ENCODE peak calls at places on chromosome 19, in six cellular contexts. G is mesenchymal stem cell, X is H1, L is H9, Q is neuronal stem cell, A is trophoblast cell. Z is an unnamed sample.

GRCh38 chr19:741506-742131 is 9.3 kb upstream of the MISP start:
- DNase-seq in G (no peak), X (no peak), L (peak; percentile 65), Q (no peak), A (peak; percentile 13), Z (no peak)

GRCh38 chr19:40090256-40091204 is at the start of gene ZNF780A:
- DNase-seq in G (peak; percentile 84), X (peak; percentile 88), L (peak; percentile 89), Q (peak; percentile 58), A (peak; percentile 62), Z (peak; percentile 47)

GRCh38 chr19:29491995-29492577 is 33.7 kb upstream of the VSTM2B start:
- DNase-seq in G (no peak), X (peak; percentile 30), L (no peak), Q (no peak), A (no peak), Z (no peak)

GRCh38 chr19:31715249-31715944 is 366.2 kb upstream of the TSHZ3 start:
- DNase-seq in G (peak; percentile 6), X (no peak), L (no peak), Q (no peak), A (no peak), Z (no peak)

GRCh38 chr19:51607920-51608562 is 22.2 kb downstream of the SIGLEC5 start:
- DNase-seq in G (peak; percentile 56), X (peak; percentile 91), L (peak; percentile 81), Q (peak; percentile 30), A (peak; percentile 82), Z (peak; percentile 70)

GRCh38 chr19:14072535-14073231 is at the start of gene MISP3:
- DNase-seq in G (peak; percentile 61), X (no peak), L (no peak), Q (no peak), A (peak; percentile 63), Z (no peak)

GRCh38 chr19:9531933-9532332 is 6.5 kb downstream of the ZNF426 start:
- DNase-seq in G (peak; percentile 9), X (no peak), L (no peak), Q (no peak), A (peak; percentile 39), Z (peak; percentile 45)

GRCh38 chr19:37902668-37903067 is 3.7 kb downstream of the WDR87 start:
- DNase-seq in G (peak; percentile 71), X (peak; percentile 93), L (peak; percentile 85), Q (peak; percentile 78), A (peak; percentile 84), Z (peak; percentile 70)

GRCh38 chr19:28972144-28972543 is 240.8 kb downstream of the UQCRFS1 start:
- DNase-seq in G (no peak), X (no peak), L (no peak), Q (no peak), A (no peak), Z (no peak)

GRCh38 chr19:11070123-11070522 is 19.1 kb upstream of the LDLR start:
- DNase-seq in G (no peak), X (no peak), L (no peak), Q (no peak), A (no peak), Z (no peak)
- H3K14ac ChIP-seq in G (no peak overlapping the region), X (no peak overlapping the region), L (no peak overlapping the region), Q (no peak overlapping the region), A (no peak overlapping the region), Z (no peak overlapping the region)

DNA sequence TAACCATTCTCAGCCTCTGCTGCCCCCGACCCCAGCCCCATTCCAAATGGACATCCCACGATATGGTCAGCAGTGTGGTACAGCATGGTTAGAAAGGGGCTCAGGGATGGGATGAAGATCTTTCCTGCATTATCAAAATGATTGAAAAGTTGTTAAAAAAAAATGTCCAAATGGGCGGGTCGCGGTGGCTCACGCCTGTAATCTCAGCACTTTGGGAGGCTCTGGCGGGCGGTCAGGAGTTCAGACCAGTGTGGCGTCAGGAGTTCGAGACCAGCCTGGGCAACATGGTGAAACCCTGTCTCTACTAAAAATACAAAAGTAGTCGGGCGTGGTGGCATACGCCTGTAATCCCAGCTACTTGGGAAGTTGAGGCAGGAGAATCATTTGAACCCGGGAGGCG is 54.3 kb upstream of the ZNF254 start:
- DNase-seq in G (no peak), X (no peak), L (no peak), Q (no peak), A (no peak), Z (no peak)
- H3K14ac ChIP-seq in G (no peak overlapping the region), X (no peak overlapping the region), L (no peak overlapping the region), Q (no peak overlapping the region), A (no peak overlapping the region), Z (no peak overlapping the region)

DNA sequence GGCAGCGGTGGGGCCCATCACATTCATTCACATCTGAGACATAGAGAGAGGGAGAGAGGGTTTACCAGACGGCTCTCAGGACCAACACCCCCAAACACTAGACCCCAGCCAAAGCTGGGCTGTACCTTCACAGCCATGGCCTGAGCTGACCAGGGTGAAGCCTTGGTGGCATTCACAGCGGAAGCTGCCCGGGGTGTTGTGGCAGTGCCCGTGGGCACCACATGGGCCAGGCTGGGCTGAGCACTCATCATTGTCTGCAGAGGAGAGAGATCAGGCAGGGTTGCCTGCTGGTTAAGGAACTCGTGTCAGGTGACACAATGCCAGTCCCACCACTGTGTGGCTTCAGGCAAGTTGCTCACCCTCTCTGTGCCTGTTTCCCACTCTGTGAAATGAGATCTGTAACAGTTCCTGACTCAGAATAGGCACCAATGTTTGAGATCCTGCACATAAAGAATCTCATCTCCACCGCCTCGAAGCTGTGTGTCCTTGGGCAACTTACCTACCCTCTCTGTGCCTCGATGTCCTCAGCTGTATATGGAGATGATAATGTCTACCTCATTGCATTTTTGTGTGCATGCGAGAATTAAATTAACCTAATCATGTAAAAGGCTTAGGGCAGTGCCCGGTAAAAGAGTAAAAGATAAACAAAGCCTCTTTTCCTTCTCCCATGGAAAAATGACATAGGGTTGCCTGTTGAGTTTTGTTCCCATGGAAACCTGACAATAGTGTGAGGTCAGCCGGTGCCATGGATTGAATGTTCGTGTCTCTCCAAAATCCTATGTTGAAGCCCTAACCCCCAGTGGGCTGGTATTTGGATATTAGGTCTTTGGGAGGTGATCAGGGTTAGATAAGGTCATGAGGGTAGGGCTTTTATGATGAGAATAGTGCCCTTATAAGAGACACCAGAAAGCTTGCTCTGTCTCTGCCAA is 22.9 kb downstream of the CCL25 start:
- DNase-seq in G (peak; percentile 13), X (no peak), L (no peak), Q (no peak), A (peak; percentile 37), Z (no peak)
- H3K14ac ChIP-seq in G (no peak overlapping the region), X (no peak overlapping the region), L (no peak overlapping the region), Q (no peak overlapping the region), A (no peak overlapping the region), Z (no peak overlapping the region)

GRCh38 chr19:16579381-16579780 is 7.2 kb upstream of the SLC35E1 start:
- DNase-seq in G (no peak), X (no peak), L (no peak), Q (no peak), A (no peak), Z (no peak)
- H3K14ac ChIP-seq in G (no peak overlapping the region), X (no peak overlapping the region), L (no peak overlapping the region), Q (no peak overlapping the region), A (no peak overlapping the region), Z (no peak overlapping the region)

GRCh38 chr19:57954996-57955395 is 7.5 kb upstream of the ZNF256 start:
- DNase-seq in G (no peak), X (no peak), L (no peak), Q (no peak), A (no peak), Z (no peak)
- H3K14ac ChIP-seq in G (no peak overlapping the region), X (no peak overlapping the region), L (no peak overlapping the region), Q (no peak overlapping the region), A (no peak overlapping the region), Z (no peak overlapping the region)

GRCh38 chr19:30629086-30629485 is 256.9 kb downstream of the ZNF536 start:
- DNase-seq in G (no peak), X (no peak), L (no peak), Q (no peak), A (no peak), Z (no peak)

GRCh38 chr19:30630289-30631034 is 258.3 kb downstream of the ZNF536 start:
- DNase-seq in G (no peak), X (no peak), L (no peak), Q (no peak), A (no peak), Z (no peak)

GRCh38 chr19:30625947-30626346 is 253.8 kb downstream of the ZNF536 start:
- DNase-seq in G (no peak), X (no peak), L (no peak), Q (no peak), A (no peak), Z (no peak)

GRCh38 chr19:30622276-30622675 is 250.1 kb downstream of the ZNF536 start:
- DNase-seq in G (no peak), X (no peak), L (no peak), Q (no peak), A (no peak), Z (no peak)

DNA sequence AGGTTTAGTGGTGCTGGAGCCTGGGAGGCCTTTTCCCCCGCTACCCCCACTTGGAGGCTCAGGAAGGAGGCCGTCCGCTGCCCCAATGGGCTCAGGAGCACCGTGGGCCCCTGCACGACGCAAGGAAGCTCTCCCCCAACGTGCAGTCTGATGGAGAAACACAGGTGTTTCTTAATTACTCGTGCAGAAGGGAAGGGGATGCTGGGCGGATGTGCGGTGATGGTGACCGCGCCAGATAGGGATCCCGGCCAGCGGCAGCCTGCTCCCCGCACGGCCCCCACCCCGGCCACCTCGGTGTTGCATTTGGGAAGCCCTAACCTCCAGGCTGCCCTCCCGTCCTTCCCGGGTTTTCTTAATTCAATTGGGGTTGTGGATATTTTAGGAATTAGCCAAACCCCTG is 254.4 kb downstream of the ZNF536 start:
- DNase-seq in G (no peak), X (no peak), L (no peak), Q (no peak), A (no peak), Z (no peak)
- H3K14ac ChIP-seq in G (no peak overlapping the region), X (no peak overlapping the region), L (no peak overlapping the region), Q (no peak overlapping the region), A (no peak overlapping the region), Z (no peak overlapping the region)

GRCh38 chr19:19028526-19028925 is 4.8 kb downstream of the SUGP2 start:
- DNase-seq in G (no peak), X (no peak), L (no peak), Q (no peak), A (no peak), Z (no peak)
- H3K14ac ChIP-seq in G (no peak overlapping the region), X (no peak overlapping the region), L (no peak overlapping the region), Q (no peak overlapping the region), A (no peak overlapping the region), Z (no peak overlapping the region)

DNA sequence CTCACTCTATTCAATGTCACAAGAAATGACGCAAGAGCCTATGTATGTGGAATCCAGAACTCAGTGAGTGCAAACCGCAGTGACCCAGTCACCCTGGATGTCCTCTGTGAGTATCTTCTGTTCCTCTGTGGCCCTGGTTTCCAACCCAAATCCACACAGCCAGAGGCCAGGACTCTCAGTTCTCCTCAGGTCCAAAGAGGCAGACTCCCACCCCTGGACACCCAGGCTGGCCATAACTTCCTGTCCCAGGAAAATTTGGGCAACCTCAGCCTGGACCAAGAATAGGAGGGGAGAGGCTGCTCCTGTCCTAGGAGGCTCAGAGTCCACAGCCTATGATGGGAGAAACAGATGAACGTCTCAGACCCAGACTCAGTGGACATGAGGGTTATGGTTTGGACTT is 11.7 kb downstream of the CEACAM5 start:
- DNase-seq in G (no peak), X (no peak), L (no peak), Q (no peak), A (no peak), Z (no peak)
- H3K14ac ChIP-seq in G (no peak overlapping the region), X (no peak overlapping the region), L (no peak overlapping the region), Q (no peak overlapping the region), A (no peak overlapping the region), Z (no peak overlapping the region)